ENCODE peak calls at places on chromosomes 6 and 20, in eight cellular contexts. One of them, this sample, is unnamed.

GRCh38 chr6:44016131-44016870 is 111.0 kb downstream of the MRPL14 start:
- DNase-seq in coronary artery: peak; percentile 0
- DNase-seq in uterus: peak; percentile 16
- DNase-seq in kidney: peak; percentile 17
- DNase-seq in AG04450: no peak
- DNase-seq in caudate nucleus: no peak
- DNase-seq in OCI-LY7: no peak
- DNase-seq in PC-9: no peak
- DNase-seq in this sample: no peak

GRCh38 chr6:166715065-166715464 is 88.0 kb upstream of the RPS6KA2 start:
- DNase-seq in coronary artery: no peak
- DNase-seq in kidney: no peak
- DNase-seq in AG04450: no peak
- DNase-seq in PC-9: no peak
- DNase-seq in uterus: no peak
- DNase-seq in OCI-LY7: no peak
- DNase-seq in caudate nucleus: no peak
- DNase-seq in this sample: no peak

GRCh38 chr6:85641522-85641915 is 1.2 kb downstream of the SYNCRIP start:
- DNase-seq in coronary artery: no peak
- DNase-seq in kidney: no peak
- DNase-seq in OCI-LY7: peak; percentile 22
- DNase-seq in caudate nucleus: no peak
- DNase-seq in AG04450: no peak
- DNase-seq in PC-9: peak; percentile 4
- DNase-seq in uterus: no peak
- DNase-seq in this sample: no peak

GRCh38 chr20:62164879-62165761 is 17.7 kb upstream of the MTG2 start:
- DNase-seq in uterus: no peak
- DNase-seq in OCI-LY7: no peak
- DNase-seq in coronary artery: no peak
- DNase-seq in kidney: no peak
- DNase-seq in caudate nucleus: peak; percentile 27
- DNase-seq in PC-9: no peak
- DNase-seq in AG04450: no peak
- DNase-seq in this sample: no peak

GRCh38 chr20:38725959-38726848 is 1.9 kb downstream of the SLC32A1 start:
- DNase-seq in kidney: no peak
- DNase-seq in coronary artery: no peak
- DNase-seq in PC-9: peak; percentile 44
- DNase-seq in caudate nucleus: no peak
- DNase-seq in AG04450: no peak
- DNase-seq in OCI-LY7: no peak
- DNase-seq in uterus: peak; percentile 24
- DNase-seq in this sample: peak; percentile 26

GRCh38 chr20:63164681-63165537 is 51.0 kb downstream of the YTHDF1 start:
- DNase-seq in caudate nucleus: no peak
- DNase-seq in kidney: peak; percentile 53
- DNase-seq in PC-9: no peak
- DNase-seq in coronary artery: no peak
- DNase-seq in uterus: no peak
- DNase-seq in AG04450: no peak
- DNase-seq in OCI-LY7: no peak
- DNase-seq in this sample: no peak

GRCh38 chr6:162385980-162386379 is 341.6 kb downstream of the PRKN start:
- DNase-seq in uterus: no peak
- DNase-seq in AG04450: no peak
- DNase-seq in caudate nucleus: no peak
- DNase-seq in kidney: no peak
- DNase-seq in OCI-LY7: no peak
- DNase-seq in PC-9: no peak
- DNase-seq in coronary artery: no peak
- DNase-seq in this sample: no peak

GRCh38 chr6:167588920-167589614 is 237.6 kb upstream of the AFDN start:
- DNase-seq in caudate nucleus: no peak
- DNase-seq in OCI-LY7: no peak
- DNase-seq in uterus: no peak
- DNase-seq in kidney: no peak
- DNase-seq in coronary artery: no peak
- DNase-seq in AG04450: no peak
- DNase-seq in PC-9: no peak
- DNase-seq in this sample: no peak

GRCh38 chr6:50602191-50602810 is 111.0 kb upstream of the TFAP2D start:
- DNase-seq in kidney: no peak
- DNase-seq in coronary artery: no peak
- DNase-seq in uterus: no peak
- DNase-seq in OCI-LY7: peak; percentile 36
- DNase-seq in PC-9: no peak
- DNase-seq in caudate nucleus: no peak
- DNase-seq in AG04450: no peak
- DNase-seq in this sample: no peak

GRCh38 chr6:129104131-129104530 is 221.2 kb downstream of the LAMA2 start:
- DNase-seq in OCI-LY7: no peak
- DNase-seq in coronary artery: no peak
- DNase-seq in AG04450: no peak
- DNase-seq in kidney: no peak
- DNase-seq in uterus: no peak
- DNase-seq in caudate nucleus: no peak
- DNase-seq in PC-9: no peak
- DNase-seq in this sample: peak; percentile 69

GRCh38 chr6:164069352-164070022 is 655.0 kb downstream of the QKI start:
- DNase-seq in OCI-LY7: no peak
- DNase-seq in coronary artery: no peak
- DNase-seq in kidney: no peak
- DNase-seq in uterus: no peak
- DNase-seq in caudate nucleus: no peak
- DNase-seq in AG04450: no peak
- DNase-seq in PC-9: no peak
- DNase-seq in this sample: no peak
- H3K27ac ChIP-seq in OCI-LY7: no peak overlapping the region
- H3K27ac ChIP-seq in coronary artery: no peak overlapping the region
- H3K27ac ChIP-seq in kidney: no peak overlapping the region
- H3K27ac ChIP-seq in uterus: no peak overlapping the region
- H3K27ac ChIP-seq in caudate nucleus: no peak overlapping the region
- H3K27ac ChIP-seq in AG04450: no peak overlapping the region
- H3K27ac ChIP-seq in PC-9: no peak overlapping the region
- H3K27ac ChIP-seq in this sample: no peak overlapping the region

GRCh38 chr6:147207351-147207750 is 3.1 kb downstream of the STXBP5 start:
- DNase-seq in caudate nucleus: no peak
- DNase-seq in coronary artery: no peak
- DNase-seq in AG04450: no peak
- DNase-seq in PC-9: no peak
- DNase-seq in OCI-LY7: no peak
- DNase-seq in uterus: no peak
- DNase-seq in kidney: no peak
- DNase-seq in this sample: no peak
- H3K27ac ChIP-seq in caudate nucleus: peak overlapping the region; percentile 16
- H3K27ac ChIP-seq in coronary artery: peak overlapping the region; percentile 75
- H3K27ac ChIP-seq in AG04450: no peak overlapping the region
- H3K27ac ChIP-seq in PC-9: no peak overlapping the region
- H3K27ac ChIP-seq in OCI-LY7: no peak overlapping the region
- H3K27ac ChIP-seq in uterus: peak overlapping the region; percentile 97
- H3K27ac ChIP-seq in kidney: no peak overlapping the region
- H3K27ac ChIP-seq in this sample: no peak overlapping the region

GRCh38 chr6:56953597-56954388 is 1.1 kb upstream of the BEND6 start:
- DNase-seq in uterus: no peak
- DNase-seq in OCI-LY7: no peak
- DNase-seq in PC-9: peak; percentile 23
- DNase-seq in AG04450: no peak
- DNase-seq in coronary artery: no peak
- DNase-seq in kidney: no peak
- DNase-seq in caudate nucleus: no peak
- DNase-seq in this sample: no peak
- H3K27ac ChIP-seq in uterus: peak overlapping the region; percentile 67
- H3K27ac ChIP-seq in OCI-LY7: no peak overlapping the region
- H3K27ac ChIP-seq in PC-9: peak overlapping the region; percentile 65
- H3K27ac ChIP-seq in AG04450: peak overlapping the region; percentile 93
- H3K27ac ChIP-seq in coronary artery: peak overlapping the region; percentile 52
- H3K27ac ChIP-seq in kidney: no peak overlapping the region
- H3K27ac ChIP-seq in caudate nucleus: peak overlapping the region; percentile 82
- H3K27ac ChIP-seq in this sample: peak overlapping the region; percentile 74

GRCh38 chr6:169216830-169217229 is 36.8 kb downstream of the THBS2 start:
- DNase-seq in OCI-LY7: no peak
- DNase-seq in AG04450: no peak
- DNase-seq in uterus: no peak
- DNase-seq in kidney: peak; percentile 24
- DNase-seq in caudate nucleus: no peak
- DNase-seq in PC-9: no peak
- DNase-seq in coronary artery: no peak
- DNase-seq in this sample: no peak
- H3K27ac ChIP-seq in OCI-LY7: no peak overlapping the region
- H3K27ac ChIP-seq in AG04450: no peak overlapping the region
- H3K27ac ChIP-seq in uterus: peak overlapping the region; percentile 98
- H3K27ac ChIP-seq in kidney: no peak overlapping the region
- H3K27ac ChIP-seq in caudate nucleus: no peak overlapping the region
- H3K27ac ChIP-seq in PC-9: no peak overlapping the region
- H3K27ac ChIP-seq in coronary artery: peak overlapping the region; percentile 56
- H3K27ac ChIP-seq in this sample: no peak overlapping the region

GRCh38 chr6:158322400-158322723 is 10.1 kb downstream of the TULP4 start:
- DNase-seq in kidney: no peak
- DNase-seq in AG04450: no peak
- DNase-seq in uterus: no peak
- DNase-seq in OCI-LY7: no peak
- DNase-seq in PC-9: no peak
- DNase-seq in coronary artery: no peak
- DNase-seq in caudate nucleus: no peak
- DNase-seq in this sample: no peak

GRCh38 chr6:158324136-158324535 is 11.9 kb downstream of the TULP4 start:
- DNase-seq in kidney: no peak
- DNase-seq in PC-9: no peak
- DNase-seq in uterus: no peak
- DNase-seq in caudate nucleus: no peak
- DNase-seq in coronary artery: no peak
- DNase-seq in AG04450: no peak
- DNase-seq in OCI-LY7: no peak
- DNase-seq in this sample: no peak

GRCh38 chr6:158321960-158322359 is 9.7 kb downstream of the TULP4 start:
- DNase-seq in AG04450: no peak
- DNase-seq in coronary artery: no peak
- DNase-seq in uterus: no peak
- DNase-seq in kidney: no peak
- DNase-seq in caudate nucleus: no peak
- DNase-seq in PC-9: no peak
- DNase-seq in OCI-LY7: no peak
- DNase-seq in this sample: peak; percentile 14

GRCh38 chr6:158323561-158323958 is 11.3 kb downstream of the TULP4 start:
- DNase-seq in OCI-LY7: no peak
- DNase-seq in kidney: no peak
- DNase-seq in uterus: no peak
- DNase-seq in AG04450: no peak
- DNase-seq in caudate nucleus: no peak
- DNase-seq in coronary artery: no peak
- DNase-seq in PC-9: no peak
- DNase-seq in this sample: no peak

GRCh38 chr6:158322724-158323560 is 10.7 kb downstream of the TULP4 start:
- DNase-seq in caudate nucleus: no peak
- DNase-seq in uterus: no peak
- DNase-seq in AG04450: no peak
- DNase-seq in kidney: no peak
- DNase-seq in PC-9: no peak
- DNase-seq in OCI-LY7: no peak
- DNase-seq in coronary artery: no peak
- DNase-seq in this sample: no peak
- H3K27ac ChIP-seq in caudate nucleus: peak overlapping the region; percentile 82
- H3K27ac ChIP-seq in uterus: no peak overlapping the region
- H3K27ac ChIP-seq in AG04450: no peak overlapping the region
- H3K27ac ChIP-seq in kidney: peak overlapping the region; percentile 0
- H3K27ac ChIP-seq in PC-9: peak overlapping the region; percentile 49
- H3K27ac ChIP-seq in OCI-LY7: no peak overlapping the region
- H3K27ac ChIP-seq in coronary artery: no peak overlapping the region
- H3K27ac ChIP-seq in this sample: no peak overlapping the region

DNA sequence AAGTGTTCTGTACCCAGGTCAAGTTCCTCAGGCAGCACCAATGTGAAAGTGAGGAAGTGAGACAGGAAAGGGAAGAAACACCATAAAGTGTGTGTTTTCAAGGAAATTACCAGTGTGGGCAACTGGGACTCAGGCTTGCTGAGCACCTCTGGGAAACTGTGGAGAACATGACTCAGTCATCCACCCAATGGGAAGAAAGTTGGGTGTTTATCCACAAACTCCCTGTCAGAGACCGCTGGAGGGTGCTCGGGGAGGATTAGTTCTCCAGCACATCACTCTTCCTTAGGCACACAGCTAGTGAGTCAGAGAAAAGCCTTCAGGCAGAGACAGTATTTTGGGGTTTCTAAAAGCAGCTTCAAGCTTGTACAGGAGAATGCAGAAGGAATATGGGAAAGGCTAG is 93.6 kb downstream of the PCSK2 start:
- DNase-seq in caudate nucleus: no peak
- DNase-seq in coronary artery: no peak
- DNase-seq in OCI-LY7: no peak
- DNase-seq in kidney: no peak
- DNase-seq in PC-9: no peak
- DNase-seq in uterus: no peak
- DNase-seq in AG04450: no peak
- DNase-seq in this sample: no peak
- H3K27ac ChIP-seq in caudate nucleus: peak overlapping the region; percentile 6
- H3K27ac ChIP-seq in coronary artery: no peak overlapping the region
- H3K27ac ChIP-seq in OCI-LY7: no peak overlapping the region
- H3K27ac ChIP-seq in kidney: no peak overlapping the region
- H3K27ac ChIP-seq in PC-9: no peak overlapping the region
- H3K27ac ChIP-seq in uterus: no peak overlapping the region
- H3K27ac ChIP-seq in AG04450: no peak overlapping the region
- H3K27ac ChIP-seq in this sample: no peak overlapping the region

GRCh38 chr6:52077180-52077884 is 10.1 kb downstream of the PKHD1 start:
- DNase-seq in kidney: no peak
- DNase-seq in OCI-LY7: no peak
- DNase-seq in PC-9: no peak
- DNase-seq in uterus: no peak
- DNase-seq in coronary artery: no peak
- DNase-seq in AG04450: no peak
- DNase-seq in caudate nucleus: no peak
- DNase-seq in this sample: no peak

GRCh38 chr6:52081237-52081636 is 6.2 kb downstream of the PKHD1 start:
- DNase-seq in coronary artery: no peak
- DNase-seq in uterus: no peak
- DNase-seq in caudate nucleus: no peak
- DNase-seq in PC-9: no peak
- DNase-seq in kidney: no peak
- DNase-seq in OCI-LY7: no peak
- DNase-seq in AG04450: no peak
- DNase-seq in this sample: no peak

GRCh38 chr6:52077961-52078613 is 9.3 kb downstream of the PKHD1 start:
- DNase-seq in OCI-LY7: no peak
- DNase-seq in uterus: no peak
- DNase-seq in PC-9: no peak
- DNase-seq in kidney: no peak
- DNase-seq in caudate nucleus: no peak
- DNase-seq in AG04450: no peak
- DNase-seq in coronary artery: no peak
- DNase-seq in this sample: no peak

GRCh38 chr6:52074155-52074554 is 13.3 kb downstream of the PKHD1 start:
- DNase-seq in OCI-LY7: no peak
- DNase-seq in coronary artery: no peak
- DNase-seq in AG04450: no peak
- DNase-seq in caudate nucleus: no peak
- DNase-seq in uterus: no peak
- DNase-seq in PC-9: no peak
- DNase-seq in kidney: no peak
- DNase-seq in this sample: no peak

GRCh38 chr6:52076791-52077179 is 10.6 kb downstream of the PKHD1 start:
- DNase-seq in OCI-LY7: no peak
- DNase-seq in PC-9: no peak
- DNase-seq in caudate nucleus: no peak
- DNase-seq in kidney: no peak
- DNase-seq in AG04450: no peak
- DNase-seq in coronary artery: no peak
- DNase-seq in uterus: no peak
- DNase-seq in this sample: no peak
- H3K27ac ChIP-seq in OCI-LY7: no peak overlapping the region
- H3K27ac ChIP-seq in PC-9: no peak overlapping the region
- H3K27ac ChIP-seq in caudate nucleus: no peak overlapping the region
- H3K27ac ChIP-seq in kidney: peak overlapping the region; percentile 90
- H3K27ac ChIP-seq in AG04450: no peak overlapping the region
- H3K27ac ChIP-seq in coronary artery: no peak overlapping the region
- H3K27ac ChIP-seq in uterus: no peak overlapping the region
- H3K27ac ChIP-seq in this sample: no peak overlapping the region

GRCh38 chr6:28252507-28252975 is 472 bp upstream of the ZKSCAN4 start:
- DNase-seq in caudate nucleus: no peak
- DNase-seq in AG04450: no peak
- DNase-seq in coronary artery: no peak
- DNase-seq in kidney: no peak
- DNase-seq in OCI-LY7: peak; percentile 20
- DNase-seq in PC-9: no peak
- DNase-seq in uterus: no peak
- DNase-seq in this sample: no peak
- H3K27ac ChIP-seq in caudate nucleus: no peak overlapping the region
- H3K27ac ChIP-seq in AG04450: peak overlapping the region; percentile 52
- H3K27ac ChIP-seq in coronary artery: peak overlapping the region; percentile 63
- H3K27ac ChIP-seq in kidney: no peak overlapping the region
- H3K27ac ChIP-seq in OCI-LY7: no peak overlapping the region
- H3K27ac ChIP-seq in PC-9: no peak overlapping the region
- H3K27ac ChIP-seq in uterus: peak overlapping the region; percentile 62
- H3K27ac ChIP-seq in this sample: no peak overlapping the region